ENCODE peak calls at places on chromosomes 13 and 19, in eight cellular contexts. R, S, E, M, V, Q, W and K are unnamed samples.

GRCh38 chr19:459724-460511 is 915 bp downstream of the SHC2 start:
- DNase-seq in M (peak), S (peak), E (peak), V (no peak), W (no peak), R (peak), Q (peak), K (no peak)

GRCh38 chr19:49342291-49342721 is 7.1 kb downstream of the CD37 start:
- DNase-seq in M (no peak), E (peak), Q (no peak), W (no peak), V (no peak), R (no peak), S (no peak), K (no peak)

GRCh38 chr13:111661776-111662175 is 341.3 kb downstream of the TEX29 start:
- DNase-seq in V (no peak), Q (no peak), E (peak), R (no peak), S (no peak), W (no peak), M (no peak), K (no peak)

GRCh38 chr13:93450226-93450625 is 223.6 kb downstream of the GPC6 start:
- DNase-seq in E (no peak), R (peak), W (peak), Q (no peak), V (peak), S (peak), M (no peak), K (peak)

GRCh38 chr13:32538621-32539246 is at the start of gene N4BP2L2:
- DNase-seq in S (peak), V (peak), M (peak), Q (peak), R (peak), W (peak), E (peak), K (peak)

GRCh38 chr13:24042710-24043440 is 117.6 kb upstream of the SPATA13 start:
- DNase-seq in R (no peak), V (no peak), S (peak), M (no peak), E (no peak), Q (no peak), W (no peak), K (no peak)

GRCh38 chr13:113145496-113145895 is 13.0 kb upstream of the PROZ start:
- DNase-seq in M (no peak), E (no peak), R (no peak), V (no peak), S (no peak), W (no peak), Q (no peak), K (no peak)

GRCh38 chr13:40662866-40663265 is 3.6 kb downstream of the FOXO1 start:
- DNase-seq in E (no peak), M (no peak), S (no peak), Q (no peak), W (no peak), R (no peak), V (no peak), K (no peak)

GRCh38 chr19:28615546-28615916 is 597.4 kb downstream of the UQCRFS1 start:
- DNase-seq in E (no peak), V (no peak), S (no peak), M (no peak), Q (no peak), R (no peak), W (no peak), K (no peak)

GRCh38 chr13:47211106-47211505 is 314.3 kb upstream of the HTR2A start:
- DNase-seq in R (no peak), Q (no peak), M (no peak), E (no peak), S (peak), V (peak), W (no peak), K (peak)

GRCh38 chr19:40175820-40176219 is 15.4 kb upstream of the MAP3K10 start:
- DNase-seq in M (no peak), Q (no peak), V (no peak), W (no peak), R (no peak), E (no peak), S (no peak), K (no peak)

GRCh38 chr19:39684283-39684682 is 20.0 kb upstream of the LGALS14 start:
- DNase-seq in Q (no peak), M (no peak), W (no peak), V (no peak), S (no peak), E (no peak), R (no peak), K (no peak)

GRCh38 chr19:6234527-6234926 is 45.2 kb downstream of the MLLT1 start:
- DNase-seq in V (no peak), R (no peak), E (no peak), W (no peak), Q (no peak), S (peak), M (no peak), K (no peak)

GRCh38 chr19:3450796-3451411 is 29.4 kb downstream of the SMIM24 start:
- DNase-seq in V (peak), W (peak), E (peak), S (peak), R (peak), Q (peak), M (no peak), K (peak)

GRCh38 chr19:2242092-2242537 is 5.5 kb downstream of the SF3A2 start:
- DNase-seq in S (no peak), M (no peak), E (no peak), Q (no peak), V (no peak), R (no peak), W (no peak), K (no peak)

GRCh38 chr13:79062291-79062690 is 343.8 kb downstream of the RBM26 start:
- DNase-seq in Q (no peak), S (no peak), R (no peak), W (no peak), E (no peak), V (no peak), M (no peak), K (no peak)

GRCh38 chr19:17086811-17087210 is 11.2 kb downstream of the MYO9B start:
- DNase-seq in M (no peak), W (no peak), V (no peak), E (no peak), S (peak), R (no peak), Q (no peak), K (no peak)

GRCh38 chr19:55070755-55071502 is 4.7 kb upstream of the EPS8L1 start:
- DNase-seq in W (no peak), V (peak), M (no peak), R (peak), S (peak), E (no peak), Q (no peak), K (peak)

GRCh38 chr13:46804391-46804815 is 7.4 kb upstream of the ESD start:
- DNase-seq in S (peak), R (peak), Q (no peak), V (peak), W (peak), M (no peak), E (no peak), K (peak)

GRCh38 chr19:39362682-39363657 is 20.7 kb downstream of the SAMD4B start:
- DNase-seq in M (no peak), W (peak), V (peak), E (no peak), R (peak), Q (no peak), S (peak), K (peak)

GRCh38 chr19:791605-792360 is 5.5 kb upstream of the PTBP1 start:
- DNase-seq in R (no peak), W (no peak), S (no peak), E (no peak), V (no peak), M (no peak), Q (no peak), K (no peak)

GRCh38 chr13:87677334-87678234 is 6.4 kb downstream of the SLITRK5 start:
- DNase-seq in Q (no peak), M (no peak), R (peak), V (no peak), W (no peak), S (no peak), E (peak), K (no peak)

GRCh38 chr13:21637296-21637695 is 33.3 kb upstream of the MICU2 start:
- DNase-seq in W (no peak), E (no peak), S (peak), M (no peak), Q (peak), V (peak), R (peak), K (peak)

GRCh38 chr13:36879218-36879938 is 40.7 kb downstream of the SMAD9 start:
- DNase-seq in V (no peak), W (no peak), Q (no peak), R (no peak), E (no peak), M (no peak), S (no peak), K (no peak)

GRCh38 chr13:112575295-112575622 is 12.7 kb downstream of the TUBGCP3 start:
- DNase-seq in W (no peak), M (no peak), R (no peak), E (no peak), V (no peak), S (no peak), Q (no peak), K (no peak)

GRCh38 chr19:19372656-19373416 is 32.6 kb upstream of the GATAD2A start:
- DNase-seq in W (no peak), R (peak), E (no peak), S (peak), Q (no peak), M (no peak), V (peak), K (peak)

GRCh38 chr13:94764576-94765321 is 52.4 kb upstream of the SOX21 start:
- DNase-seq in S (no peak), W (no peak), R (no peak), V (no peak), E (no peak), M (no peak), Q (no peak), K (peak)

GRCh38 chr19:831407-832369 is 4.1 kb downstream of the AZU1 start:
- DNase-seq in E (no peak), W (no peak), Q (no peak), S (no peak), M (no peak), V (no peak), R (no peak), K (no peak)

GRCh38 chr19:16764793-16765433 is 45.3 kb downstream of the NWD1 start:
- DNase-seq in E (no peak), W (no peak), V (peak), Q (no peak), M (no peak), R (no peak), S (no peak), K (no peak)

GRCh38 chr19:461664-462551 is 1.1 kb upstream of the SHC2 start:
- DNase-seq in M (no peak), E (peak), W (no peak), R (no peak), Q (peak), V (no peak), S (no peak), K (no peak)

GRCh38 chr13:111343186-111343805 is 22.9 kb downstream of the TEX29 start:
- DNase-seq in M (no peak), Q (no peak), V (no peak), S (no peak), W (no peak), R (no peak), E (peak), K (no peak)

GRCh38 chr19:4635763-4636135 is 3.6 kb upstream of the TNFAIP8L1 start:
- DNase-seq in R (no peak), V (no peak), W (no peak), M (no peak), S (no peak), E (no peak), Q (no peak), K (no peak)

DNA sequence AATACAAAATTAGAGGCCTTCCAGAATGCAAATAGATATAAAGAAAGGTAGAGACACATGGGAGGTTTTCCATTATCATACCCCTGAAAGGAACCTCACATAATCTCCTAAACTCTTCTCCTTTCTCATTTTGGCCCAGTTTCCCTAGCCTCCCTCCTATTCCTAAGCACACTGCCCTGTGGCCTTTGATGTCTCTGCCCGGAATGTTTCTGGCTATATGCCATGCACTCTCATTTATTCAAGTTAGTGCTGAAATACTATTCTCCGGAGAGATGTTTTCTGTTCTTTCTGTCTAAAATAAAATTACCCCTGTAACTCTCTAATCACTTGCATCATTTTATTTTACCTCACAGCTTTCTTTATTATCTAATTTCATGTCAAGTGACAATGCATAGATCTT is 1287.7 kb downstream of the SLITRK5 start:
- DNase-seq in S (no peak), V (no peak), W (no peak), E (no peak), R (peak), Q (no peak), M (no peak), K (no peak)
- TF ChIP-seq CTCF in S (no peak), V (no peak), W (no peak), E (no peak), R (no peak), Q (no peak), M (no peak), K (no peak)

GRCh38 chr13:27712421-27712820 is 79.9 kb upstream of the GSX1 start:
- DNase-seq in S (no peak), M (no peak), Q (no peak), R (peak), W (no peak), V (peak), E (no peak), K (peak)
- TF ChIP-seq CTCF in S (peak), M (no peak), Q (no peak), R (peak), W (peak), V (peak), E (no peak), K (peak)

GRCh38 chr19:18203863-18204393 is at the start of gene RAB3A:
- DNase-seq in M (peak), R (peak), V (peak), S (peak), E (peak), Q (peak), W (peak), K (peak)
- TF ChIP-seq CTCF in M (no peak), R (no peak), V (no peak), S (no peak), E (no peak), Q (peak), W (no peak), K (no peak)

GRCh38 chr19:52369463-52370340 is at the start of gene ZNF880:
- DNase-seq in W (peak), R (peak), M (peak), Q (peak), V (peak), E (peak), S (peak), K (peak)
- TF ChIP-seq CTCF in W (no peak), R (no peak), M (no peak), Q (peak), V (no peak), E (no peak), S (no peak), K (no peak)

GRCh38 chr19:58401825-58402433 is 6.5 kb downstream of the RNF225 start:
- DNase-seq in M (no peak), V (no peak), S (no peak), W (no peak), E (no peak), R (no peak), Q (no peak), K (peak)

GRCh38 chr19:58409010-58409790 is 751 bp downstream of the ZNF584 start:
- DNase-seq in Q (no peak), M (no peak), V (no peak), R (no peak), E (no peak), S (peak), W (no peak), K (peak)

GRCh38 chr19:58408152-58409009 is at the start of gene ZNF584:
- DNase-seq in S (peak), V (peak), W (peak), E (peak), Q (peak), M (peak), R (peak), K (peak)

GRCh38 chr19:58407658-58408151 is 744 bp upstream of the ZNF584 start:
- DNase-seq in Q (no peak), R (no peak), W (no peak), S (peak), M (no peak), E (no peak), V (no peak), K (peak)

GRCh38 chr19:58406818-58407657 is 1.4 kb upstream of the ZNF584 start:
- DNase-seq in M (no peak), S (no peak), E (no peak), V (peak), R (no peak), W (no peak), Q (no peak), K (peak)
- TF ChIP-seq CTCF in M (no peak), S (peak), E (no peak), V (peak), R (peak), W (peak), Q (no peak), K (peak)

DNA sequence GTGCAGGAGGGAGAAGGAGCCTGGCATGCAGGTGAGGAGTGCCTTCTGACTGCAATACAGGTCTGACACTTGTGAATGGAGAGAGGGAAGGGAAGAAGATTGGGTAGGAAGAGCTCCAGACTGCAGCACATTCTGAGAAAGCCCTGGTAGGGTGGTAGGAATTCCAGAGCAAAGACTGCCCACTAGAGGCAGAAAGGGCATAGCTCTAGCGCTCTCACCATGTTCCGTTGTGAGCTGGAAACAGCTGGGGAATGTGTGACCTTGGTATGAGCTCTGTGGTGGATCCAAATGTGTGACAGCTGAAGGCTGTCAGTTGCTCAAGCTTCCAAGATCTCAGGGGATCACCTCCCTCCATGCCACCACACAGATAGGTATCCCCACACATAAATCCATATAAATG is 2.9 kb upstream of the MTUS2 start:
- DNase-seq in Q (no peak), V (no peak), R (no peak), W (no peak), S (no peak), E (no peak), M (no peak), K (no peak)
- TF ChIP-seq CTCF in Q (no peak), V (no peak), R (no peak), W (no peak), S (no peak), E (no peak), M (no peak), K (peak)

GRCh38 chr13:49533586-49534269 is 38.0 kb downstream of the PHF11 start:
- DNase-seq in M (no peak), Q (no peak), W (no peak), R (no peak), V (no peak), S (no peak), E (no peak), K (no peak)

GRCh38 chr13:49532593-49532992 is 36.8 kb downstream of the PHF11 start:
- DNase-seq in R (no peak), E (no peak), S (no peak), M (no peak), W (no peak), V (no peak), Q (no peak), K (no peak)

GRCh38 chr13:49536144-49536873 is 40.6 kb downstream of the PHF11 start:
- DNase-seq in S (no peak), W (no peak), M (no peak), E (no peak), R (no peak), Q (no peak), V (no peak), K (no peak)

GRCh38 chr13:49530452-49530851 is 34.7 kb downstream of the PHF11 start:
- DNase-seq in E (no peak), Q (no peak), S (no peak), W (no peak), M (no peak), R (no peak), V (no peak), K (no peak)

DNA sequence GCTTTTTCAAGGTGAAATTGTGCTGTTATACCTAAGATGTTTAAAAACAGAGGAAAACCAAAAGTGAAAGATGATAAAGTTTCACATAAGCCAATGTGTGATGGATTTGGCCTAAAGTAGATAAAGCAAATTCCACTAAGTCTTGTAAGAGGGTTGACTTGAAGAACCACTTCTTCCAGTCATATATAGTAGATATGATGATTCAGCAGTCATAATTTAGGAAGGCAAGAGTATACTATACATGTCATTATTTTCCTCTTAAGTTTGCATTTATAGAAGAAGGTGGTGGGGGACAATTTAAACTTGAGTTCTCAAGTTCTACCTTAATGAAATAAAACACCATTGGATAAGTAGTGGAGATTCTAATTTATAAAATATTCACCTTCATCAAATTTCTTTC is 37.3 kb downstream of the PHF11 start:
- DNase-seq in W (no peak), E (no peak), V (no peak), S (no peak), M (no peak), Q (no peak), R (no peak), K (no peak)
- TF ChIP-seq CTCF in W (no peak), E (no peak), V (no peak), S (no peak), M (no peak), Q (no peak), R (no peak), K (no peak)

GRCh38 chr19:41226053-41226873 is 7.2 kb downstream of the AXL start:
- DNase-seq in W (peak), R (peak), Q (no peak), V (peak), S (peak), M (peak), E (peak), K (peak)
- TF ChIP-seq CTCF in W (no peak), R (peak), Q (no peak), V (no peak), S (no peak), M (no peak), E (no peak), K (no peak)